ENCODE peak calls at places on chromosomes 2 and 18, in seven cellular contexts. One of them, this sample, is unnamed.

GRCh38 chr18:28267878-28268625 is 91.1 kb upstream of the CDH2 start:
- DNase-seq in amniotic stem cell: no peak
- DNase-seq in cardiac muscle cell: no peak
- DNase-seq in fibroblast of lung: no peak
- DNase-seq in psoas muscle: no peak
- DNase-seq in NCI-H2081: no peak
- DNase-seq in Kasumi-1: no peak
- DNase-seq in this sample: peak; percentile 35

GRCh38 chr2:44053052-44053451 is 57.3 kb upstream of the LRPPRC start:
- DNase-seq in amniotic stem cell: no peak
- DNase-seq in cardiac muscle cell: no peak
- DNase-seq in fibroblast of lung: no peak
- DNase-seq in psoas muscle: no peak
- DNase-seq in NCI-H2081: no peak
- DNase-seq in Kasumi-1: no peak
- DNase-seq in this sample: no peak

GRCh38 chr2:880201-880970 is 70.3 kb upstream of the SNTG2 start:
- DNase-seq in amniotic stem cell: no peak
- DNase-seq in cardiac muscle cell: no peak
- DNase-seq in fibroblast of lung: no peak
- DNase-seq in psoas muscle: no peak
- DNase-seq in NCI-H2081: no peak
- DNase-seq in Kasumi-1: no peak
- DNase-seq in this sample: no peak

GRCh38 chr2:241582328-241582727 is 23.8 kb downstream of the BOK start:
- DNase-seq in amniotic stem cell: no peak
- DNase-seq in cardiac muscle cell: no peak
- DNase-seq in fibroblast of lung: no peak
- DNase-seq in psoas muscle: no peak
- DNase-seq in NCI-H2081: no peak
- DNase-seq in Kasumi-1: no peak
- DNase-seq in this sample: no peak

GRCh38 chr18:70907673-70908072 is 618.8 kb downstream of the SOCS6 start:
- DNase-seq in amniotic stem cell: no peak
- DNase-seq in cardiac muscle cell: no peak
- DNase-seq in fibroblast of lung: peak; percentile 37
- DNase-seq in psoas muscle: no peak
- DNase-seq in NCI-H2081: peak; percentile 92
- DNase-seq in Kasumi-1: no peak
- DNase-seq in this sample: peak; percentile 10

GRCh38 chr2:8239402-8240127 is 442.3 kb upstream of the ID2 start:
- DNase-seq in amniotic stem cell: no peak
- DNase-seq in cardiac muscle cell: no peak
- DNase-seq in fibroblast of lung: no peak
- DNase-seq in psoas muscle: no peak
- DNase-seq in NCI-H2081: no peak
- DNase-seq in Kasumi-1: no peak
- DNase-seq in this sample: no peak

GRCh38 chr2:230416061-230416721 is at the start of gene SP100:
- DNase-seq in amniotic stem cell: no peak
- DNase-seq in cardiac muscle cell: no peak
- DNase-seq in fibroblast of lung: peak; percentile 86
- DNase-seq in psoas muscle: peak; percentile 70
- DNase-seq in NCI-H2081: no peak
- DNase-seq in Kasumi-1: peak; percentile 59
- DNase-seq in this sample: peak; percentile 84

GRCh38 chr2:658426-658825 is 18.8 kb downstream of the TMEM18 start:
- DNase-seq in amniotic stem cell: no peak
- DNase-seq in cardiac muscle cell: no peak
- DNase-seq in fibroblast of lung: no peak
- DNase-seq in psoas muscle: no peak
- DNase-seq in NCI-H2081: no peak
- DNase-seq in Kasumi-1: no peak
- DNase-seq in this sample: no peak

GRCh38 chr2:23776021-23776420 is 150.9 kb downstream of the ATAD2B start:
- DNase-seq in amniotic stem cell: no peak
- DNase-seq in cardiac muscle cell: no peak
- DNase-seq in fibroblast of lung: no peak
- DNase-seq in psoas muscle: no peak
- DNase-seq in NCI-H2081: no peak
- DNase-seq in Kasumi-1: no peak
- DNase-seq in this sample: no peak

GRCh38 chr18:54958711-54959625 is at the start of gene CCDC68:
- DNase-seq in amniotic stem cell: no peak
- DNase-seq in cardiac muscle cell: peak; percentile 76
- DNase-seq in fibroblast of lung: peak; percentile 41
- DNase-seq in psoas muscle: peak; percentile 25
- DNase-seq in NCI-H2081: no peak
- DNase-seq in Kasumi-1: no peak
- DNase-seq in this sample: peak; percentile 50

GRCh38 chr2:10482460-10482859 is 34.3 kb upstream of the ODC1 start:
- DNase-seq in amniotic stem cell: no peak
- DNase-seq in cardiac muscle cell: no peak
- DNase-seq in fibroblast of lung: no peak
- DNase-seq in psoas muscle: no peak
- DNase-seq in NCI-H2081: no peak
- DNase-seq in Kasumi-1: no peak
- DNase-seq in this sample: no peak

GRCh38 chr2:209936106-209936663 is 66.3 kb upstream of the RPE start:
- DNase-seq in amniotic stem cell: no peak
- DNase-seq in cardiac muscle cell: no peak
- DNase-seq in fibroblast of lung: peak; percentile 43
- DNase-seq in psoas muscle: no peak
- DNase-seq in NCI-H2081: no peak
- DNase-seq in Kasumi-1: no peak
- DNase-seq in this sample: peak; percentile 10

GRCh38 chr2:150228936-150229335 is 258.5 kb downstream of the RND3 start:
- DNase-seq in amniotic stem cell: no peak
- DNase-seq in cardiac muscle cell: no peak
- DNase-seq in fibroblast of lung: no peak
- DNase-seq in psoas muscle: no peak
- DNase-seq in NCI-H2081: peak; percentile 10
- DNase-seq in Kasumi-1: no peak
- DNase-seq in this sample: peak; percentile 10

GRCh38 chr18:58512161-58512581 is 116.7 kb downstream of the ALPK2 start:
- DNase-seq in amniotic stem cell: no peak
- DNase-seq in cardiac muscle cell: no peak
- DNase-seq in fibroblast of lung: no peak
- DNase-seq in psoas muscle: no peak
- DNase-seq in NCI-H2081: no peak
- DNase-seq in Kasumi-1: no peak
- DNase-seq in this sample: no peak

GRCh38 chr2:222427606-222428320 is 3.4 kb downstream of the SGPP2 start:
- DNase-seq in amniotic stem cell: no peak
- DNase-seq in cardiac muscle cell: no peak
- DNase-seq in fibroblast of lung: no peak
- DNase-seq in psoas muscle: no peak
- DNase-seq in NCI-H2081: no peak
- DNase-seq in Kasumi-1: no peak
- DNase-seq in this sample: no peak

GRCh38 chr18:1779587-1779986 is 791.7 kb downstream of the METTL4 start:
- DNase-seq in amniotic stem cell: no peak
- DNase-seq in cardiac muscle cell: no peak
- DNase-seq in fibroblast of lung: no peak
- DNase-seq in psoas muscle: no peak
- DNase-seq in NCI-H2081: peak; percentile 84
- DNase-seq in Kasumi-1: no peak
- DNase-seq in this sample: no peak

GRCh38 chr2:42792583-42793313 is at the start of gene HAAO:
- DNase-seq in amniotic stem cell: no peak
- DNase-seq in cardiac muscle cell: peak; percentile 54
- DNase-seq in fibroblast of lung: no peak
- DNase-seq in psoas muscle: peak; percentile 63
- DNase-seq in NCI-H2081: no peak
- DNase-seq in Kasumi-1: no peak
- DNase-seq in this sample: no peak

GRCh38 chr18:69365658-69366057 is 35.0 kb upstream of the DOK6 start:
- DNase-seq in amniotic stem cell: no peak
- DNase-seq in cardiac muscle cell: no peak
- DNase-seq in fibroblast of lung: no peak
- DNase-seq in psoas muscle: no peak
- DNase-seq in NCI-H2081: no peak
- DNase-seq in Kasumi-1: no peak
- DNase-seq in this sample: no peak

GRCh38 chr2:227460833-227461232 is 11.1 kb upstream of the AGFG1 start:
- DNase-seq in amniotic stem cell: no peak
- DNase-seq in cardiac muscle cell: no peak
- DNase-seq in fibroblast of lung: no peak
- DNase-seq in psoas muscle: no peak
- DNase-seq in NCI-H2081: no peak
- DNase-seq in Kasumi-1: no peak
- DNase-seq in this sample: no peak

GRCh38 chr2:46489430-46489829 is 10.1 kb downstream of the TMEM247 start:
- DNase-seq in amniotic stem cell: no peak
- DNase-seq in cardiac muscle cell: no peak
- DNase-seq in fibroblast of lung: no peak
- DNase-seq in psoas muscle: no peak
- DNase-seq in NCI-H2081: no peak
- DNase-seq in Kasumi-1: peak; percentile 10
- DNase-seq in this sample: no peak

GRCh38 chr2:171762879-171763573 is 75.8 kb downstream of the DYNC1I2 start:
- DNase-seq in amniotic stem cell: no peak
- DNase-seq in cardiac muscle cell: no peak
- DNase-seq in fibroblast of lung: peak; percentile 39
- DNase-seq in psoas muscle: no peak
- DNase-seq in NCI-H2081: peak; percentile 27
- DNase-seq in Kasumi-1: no peak
- DNase-seq in this sample: peak; percentile 63